ENCODE peak calls at places on chromosomes 6 and 20, in six cellular contexts. One of them, this sample, is unnamed.

GRCh38 chr20:59217794-59218193 is 54.2 kb downstream of the ZNF831 start:
- DNase-seq in aorta: no peak
- DNase-seq in left ventricle myocardium inferior: no peak
- DNase-seq in pancreas: no peak
- DNase-seq in CD4-positive, alpha-beta memory T cell: no peak
- DNase-seq in left lung: no peak
- DNase-seq in this sample: no peak

GRCh38 chr20:8589956-8590355 is 457.9 kb downstream of the PLCB1 start:
- DNase-seq in aorta: no peak
- DNase-seq in left ventricle myocardium inferior: no peak
- DNase-seq in pancreas: no peak
- DNase-seq in CD4-positive, alpha-beta memory T cell: no peak
- DNase-seq in left lung: no peak
- DNase-seq in this sample: no peak

GRCh38 chr6:18400831-18401446 is 13.8 kb downstream of the RNF144B start:
- DNase-seq in aorta: no peak
- DNase-seq in left ventricle myocardium inferior: no peak
- DNase-seq in pancreas: no peak
- DNase-seq in CD4-positive, alpha-beta memory T cell: no peak
- DNase-seq in left lung: no peak
- DNase-seq in this sample: no peak

GRCh38 chr6:55469829-55470438 is 109.1 kb downstream of the HMGCLL1 start:
- DNase-seq in aorta: no peak
- DNase-seq in left ventricle myocardium inferior: no peak
- DNase-seq in pancreas: no peak
- DNase-seq in CD4-positive, alpha-beta memory T cell: no peak
- DNase-seq in left lung: no peak
- DNase-seq in this sample: no peak

GRCh38 chr6:33566182-33567084 is 13.6 kb downstream of the BAK1 start:
- DNase-seq in aorta: no peak
- DNase-seq in left ventricle myocardium inferior: no peak
- DNase-seq in pancreas: no peak
- DNase-seq in CD4-positive, alpha-beta memory T cell: no peak
- DNase-seq in left lung: no peak
- DNase-seq in this sample: no peak

GRCh38 chr6:110421749-110422443 is 6.5 kb upstream of the DDO start:
- DNase-seq in aorta: no peak
- DNase-seq in left ventricle myocardium inferior: no peak
- DNase-seq in pancreas: no peak
- DNase-seq in CD4-positive, alpha-beta memory T cell: no peak
- DNase-seq in left lung: no peak
- DNase-seq in this sample: no peak

GRCh38 chr6:35160642-35161041 is 19.5 kb upstream of the TCP11 start:
- DNase-seq in aorta: no peak
- DNase-seq in left ventricle myocardium inferior: no peak
- DNase-seq in pancreas: no peak
- DNase-seq in CD4-positive, alpha-beta memory T cell: no peak
- DNase-seq in left lung: no peak
- DNase-seq in this sample: no peak

GRCh38 chr6:142761756-142762155 is 183.2 kb downstream of the HIVEP2 start:
- DNase-seq in aorta: no peak
- DNase-seq in left ventricle myocardium inferior: no peak
- DNase-seq in pancreas: no peak
- DNase-seq in CD4-positive, alpha-beta memory T cell: no peak
- DNase-seq in left lung: no peak
- DNase-seq in this sample: no peak

GRCh38 chr20:3804254-3804751 is 8.2 kb downstream of the CDC25B start:
- DNase-seq in aorta: no peak
- DNase-seq in left ventricle myocardium inferior: no peak
- DNase-seq in pancreas: no peak
- DNase-seq in CD4-positive, alpha-beta memory T cell: no peak
- DNase-seq in left lung: peak; percentile 66
- DNase-seq in this sample: no peak

GRCh38 chr6:30703821-30704220 is 13.0 kb upstream of the NRM start:
- DNase-seq in aorta: peak; percentile 46
- DNase-seq in left ventricle myocardium inferior: no peak
- DNase-seq in pancreas: no peak
- DNase-seq in CD4-positive, alpha-beta memory T cell: no peak
- DNase-seq in left lung: no peak
- DNase-seq in this sample: no peak

GRCh38 chr6:155274533-155274932 is 10.7 kb downstream of the CLDN20 start:
- DNase-seq in aorta: no peak
- DNase-seq in left ventricle myocardium inferior: no peak
- DNase-seq in pancreas: no peak
- DNase-seq in CD4-positive, alpha-beta memory T cell: no peak
- DNase-seq in left lung: no peak
- DNase-seq in this sample: no peak

GRCh38 chr6:30508890-30509736 is 19.8 kb downstream of the HLA-E start:
- DNase-seq in aorta: no peak
- DNase-seq in left ventricle myocardium inferior: no peak
- DNase-seq in pancreas: no peak
- DNase-seq in CD4-positive, alpha-beta memory T cell: peak; percentile 82
- DNase-seq in left lung: no peak
- DNase-seq in this sample: no peak

GRCh38 chr20:38874460-38875169 is 51.6 kb upstream of the FAM83D start:
- DNase-seq in aorta: no peak
- DNase-seq in left ventricle myocardium inferior: no peak
- DNase-seq in pancreas: no peak
- DNase-seq in CD4-positive, alpha-beta memory T cell: peak; percentile 40
- DNase-seq in left lung: no peak
- DNase-seq in this sample: peak; percentile 54

GRCh38 chr6:85402071-85402470 is 47.8 kb upstream of the NT5E start:
- DNase-seq in aorta: no peak
- DNase-seq in left ventricle myocardium inferior: no peak
- DNase-seq in pancreas: no peak
- DNase-seq in CD4-positive, alpha-beta memory T cell: no peak
- DNase-seq in left lung: no peak
- DNase-seq in this sample: no peak

GRCh38 chr6:50076431-50076830 is 26.7 kb upstream of the DEFB112 start:
- DNase-seq in aorta: no peak
- DNase-seq in left ventricle myocardium inferior: no peak
- DNase-seq in pancreas: no peak
- DNase-seq in CD4-positive, alpha-beta memory T cell: no peak
- DNase-seq in left lung: no peak
- DNase-seq in this sample: no peak

GRCh38 chr20:23128461-23129125 is 42.5 kb upstream of the CD93 start:
- DNase-seq in aorta: peak; percentile 63
- DNase-seq in left ventricle myocardium inferior: no peak
- DNase-seq in pancreas: no peak
- DNase-seq in CD4-positive, alpha-beta memory T cell: no peak
- DNase-seq in left lung: peak; percentile 32
- DNase-seq in this sample: no peak

GRCh38 chr6:34170341-34170740 is 24.5 kb upstream of the GRM4 start:
- DNase-seq in aorta: peak; percentile 33
- DNase-seq in left ventricle myocardium inferior: no peak
- DNase-seq in pancreas: no peak
- DNase-seq in CD4-positive, alpha-beta memory T cell: no peak
- DNase-seq in left lung: no peak
- DNase-seq in this sample: no peak

GRCh38 chr6:11999245-11999644 is 12.9 kb upstream of the HIVEP1 start:
- DNase-seq in aorta: no peak
- DNase-seq in left ventricle myocardium inferior: no peak
- DNase-seq in pancreas: no peak
- DNase-seq in CD4-positive, alpha-beta memory T cell: no peak
- DNase-seq in left lung: no peak
- DNase-seq in this sample: no peak

GRCh38 chr20:56503911-56504310 is 20.6 kb upstream of the FAM209A start:
- DNase-seq in aorta: no peak
- DNase-seq in left ventricle myocardium inferior: no peak
- DNase-seq in pancreas: no peak
- DNase-seq in CD4-positive, alpha-beta memory T cell: no peak
- DNase-seq in left lung: no peak
- DNase-seq in this sample: no peak

GRCh38 chr20:56504373-56505005 is 20.1 kb upstream of the FAM209A start:
- DNase-seq in aorta: no peak
- DNase-seq in left ventricle myocardium inferior: no peak
- DNase-seq in pancreas: no peak
- DNase-seq in CD4-positive, alpha-beta memory T cell: no peak
- DNase-seq in left lung: no peak
- DNase-seq in this sample: no peak

GRCh38 chr20:56501116-56501515 is 23.4 kb upstream of the FAM209A start:
- DNase-seq in aorta: no peak
- DNase-seq in left ventricle myocardium inferior: no peak
- DNase-seq in pancreas: no peak
- DNase-seq in CD4-positive, alpha-beta memory T cell: no peak
- DNase-seq in left lung: no peak
- DNase-seq in this sample: no peak

GRCh38 chr20:56511926-56512325 is 12.6 kb upstream of the FAM209A start:
- DNase-seq in aorta: no peak
- DNase-seq in left ventricle myocardium inferior: no peak
- DNase-seq in pancreas: no peak
- DNase-seq in CD4-positive, alpha-beta memory T cell: no peak
- DNase-seq in left lung: no peak
- DNase-seq in this sample: no peak

GRCh38 chr20:56506103-56506502 is 18.4 kb upstream of the FAM209A start:
- DNase-seq in aorta: no peak
- DNase-seq in left ventricle myocardium inferior: no peak
- DNase-seq in pancreas: no peak
- DNase-seq in CD4-positive, alpha-beta memory T cell: no peak
- DNase-seq in left lung: no peak
- DNase-seq in this sample: no peak
- H3K4me1 ChIP-seq in aorta: no peaks in the 10 kb centered on the region
- H3K4me1 ChIP-seq in left ventricle myocardium inferior: no peaks in the 10 kb centered on the region
- H3K4me1 ChIP-seq in pancreas: no peaks in the 10 kb centered on the region
- H3K4me1 ChIP-seq in CD4-positive, alpha-beta memory T cell: no peaks in the 10 kb centered on the region
- H3K4me1 ChIP-seq in left lung: peaks cover 10% of the 10 kb centered on the region
- H3K4me1 ChIP-seq in this sample: no peaks in the 10 kb centered on the region

DNA sequence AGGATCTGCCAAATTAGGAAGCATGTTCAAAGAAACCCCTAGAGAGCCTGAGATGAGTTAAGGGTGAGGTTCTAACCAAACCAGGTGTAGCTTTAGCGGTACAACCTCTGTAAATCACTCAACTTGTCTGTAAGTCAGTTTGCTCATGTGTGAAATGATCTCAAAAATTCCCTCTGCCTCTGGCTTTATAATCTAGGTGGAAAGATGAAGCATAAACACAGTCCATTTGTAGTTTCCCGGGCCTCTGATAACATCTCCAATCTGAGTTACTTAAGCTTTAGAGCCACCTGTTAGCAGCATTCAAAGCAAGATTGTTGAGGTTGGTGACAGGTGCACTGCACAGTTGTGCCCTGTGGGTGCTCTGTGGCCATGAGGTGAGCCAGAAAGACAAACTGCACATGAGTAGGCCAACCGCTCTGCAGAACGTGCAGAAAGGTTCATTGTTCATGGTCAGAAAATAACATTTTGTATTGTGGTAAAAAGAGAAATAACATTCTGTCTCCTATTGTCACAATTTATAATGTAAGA is 53.7 kb downstream of the MOCS1 start:
- DNase-seq in aorta: no peak
- DNase-seq in left ventricle myocardium inferior: no peak
- DNase-seq in pancreas: no peak
- DNase-seq in CD4-positive, alpha-beta memory T cell: no peak
- DNase-seq in left lung: no peak
- DNase-seq in this sample: no peak
- H3K4me1 ChIP-seq in aorta: peaks cover 2% of the 10 kb centered on the region
- H3K4me1 ChIP-seq in left ventricle myocardium inferior: peaks cover 22% of the 10 kb centered on the region
- H3K4me1 ChIP-seq in pancreas: no peaks in the 10 kb centered on the region
- H3K4me1 ChIP-seq in CD4-positive, alpha-beta memory T cell: no peaks in the 10 kb centered on the region
- H3K4me1 ChIP-seq in left lung: no peaks in the 10 kb centered on the region
- H3K4me1 ChIP-seq in this sample: no peaks in the 10 kb centered on the region

GRCh38 chr20:62301111-62301668 is 1.6 kb upstream of the ADRM1 start:
- DNase-seq in aorta: no peak
- DNase-seq in left ventricle myocardium inferior: no peak
- DNase-seq in pancreas: no peak
- DNase-seq in CD4-positive, alpha-beta memory T cell: no peak
- DNase-seq in left lung: no peak
- DNase-seq in this sample: no peak
- H3K4me1 ChIP-seq in aorta: no peaks in the 10 kb centered on the region
- H3K4me1 ChIP-seq in left ventricle myocardium inferior: peaks cover 53% of the 10 kb centered on the region
- H3K4me1 ChIP-seq in pancreas: peaks cover 29% of the 10 kb centered on the region
- H3K4me1 ChIP-seq in CD4-positive, alpha-beta memory T cell: peaks cover 30% of the 10 kb centered on the region
- H3K4me1 ChIP-seq in left lung: peaks cover 33% of the 10 kb centered on the region
- H3K4me1 ChIP-seq in this sample: peaks cover 26% of the 10 kb centered on the region

GRCh38 chr6:100460650-100461204 is 4.0 kb downstream of the SIM1 start:
- DNase-seq in aorta: no peak
- DNase-seq in left ventricle myocardium inferior: no peak
- DNase-seq in pancreas: no peak
- DNase-seq in CD4-positive, alpha-beta memory T cell: no peak
- DNase-seq in left lung: no peak
- DNase-seq in this sample: no peak
- H3K4me1 ChIP-seq in aorta: no peaks in the 10 kb centered on the region
- H3K4me1 ChIP-seq in left ventricle myocardium inferior: peaks cover 34% of the 10 kb centered on the region
- H3K4me1 ChIP-seq in pancreas: no peaks in the 10 kb centered on the region
- H3K4me1 ChIP-seq in CD4-positive, alpha-beta memory T cell: peaks cover 21% of the 10 kb centered on the region
- H3K4me1 ChIP-seq in left lung: peaks cover 11% of the 10 kb centered on the region
- H3K4me1 ChIP-seq in this sample: peaks cover 5% of the 10 kb centered on the region

This sample was measured in CD8-positive, alpha-beta T cell.